ENCODE peak calls at places on chromosome 4, in five cellular contexts. B is EL; E is neuronal stem cell; P is stimulated activated CD4-positive, alpha-beta T cell treated with anti-CD3 and anti-CD28 coated beads, Interleukin-4, amount 100 ng/mL, for 48 hours; Z is stimulated activated naive CD4-positive, alpha-beta T cell treated with Interleukin-2 at 50 U/mL for 16 hours. V is an unnamed sample.

GRCh38 chr4:168514249-168514852 is 17.5 kb downstream of the PALLD start:
- DNase-seq in B (peak), E (no peak), P (no peak), Z (no peak), V (no peak)

GRCh38 chr4:184312126-184312525 is 94.5 kb upstream of the ENPP6 start:
- DNase-seq in B (no peak), E (no peak), P (no peak), Z (no peak), V (no peak)

GRCh38 chr4:19523964-19524363 is 727.7 kb upstream of the SLIT2 start:
- DNase-seq in B (no peak), E (no peak), P (no peak), Z (no peak), V (no peak)

GRCh38 chr4:109389367-109390118 is 44.1 kb upstream of the SEC24B start:
- DNase-seq in B (peak), E (no peak), P (no peak), Z (no peak), V (no peak)

GRCh38 chr4:76990288-76991080 is 40.9 kb downstream of the SEPTIN11 start:
- DNase-seq in B (peak), E (no peak), P (no peak), Z (no peak), V (no peak)

GRCh38 chr4:2816401-2816954 is 23.6 kb downstream of the SH3BP2 start:
- DNase-seq in B (no peak), E (no peak), P (no peak), Z (no peak), V (no peak)

GRCh38 chr4:121273191-121273590 is 107.6 kb downstream of the QRFPR start:
- DNase-seq in B (no peak), E (no peak), P (no peak), Z (no peak), V (no peak)

GRCh38 chr4:186772936-186773335 is 49.3 kb upstream of the FAT1 start:
- DNase-seq in B (no peak), E (no peak), P (no peak), Z (no peak), V (no peak)

GRCh38 chr4:80492761-80493160 is 157.2 kb downstream of the CFAP299 start:
- DNase-seq in B (no peak), E (no peak), P (no peak), Z (no peak), V (no peak)

GRCh38 chr4:4761128-4761991 is 98.1 kb upstream of the MSX1 start:
- DNase-seq in B (no peak), E (peak), P (no peak), Z (no peak), V (peak)